ENCODE peak calls at places on chromosomes 6 and 20, in eight cellular contexts. One of them, this sample, is unnamed.

GRCh38 chr6:31586596-31586995 is 519 bp downstream of the LST1 start:
- DNase-seq in cardiac muscle cell: no peak
- DNase-seq in B cell: peak; percentile 68
- DNase-seq in AG09319: no peak
- DNase-seq in activated B cell treated with CpG ODN at 0.5 μM for 24 hours: peak; percentile 38
- DNase-seq in heart left ventricle: no peak
- DNase-seq in HL-60: peak; percentile 97
- DNase-seq in cardiac fibroblast: no peak
- DNase-seq in this sample: peak; percentile 57

GRCh38 chr6:163668061-163668426 is 253.5 kb downstream of the QKI start:
- DNase-seq in cardiac muscle cell: no peak
- DNase-seq in B cell: peak; percentile 55
- DNase-seq in AG09319: no peak
- DNase-seq in activated B cell treated with CpG ODN at 0.5 μM for 24 hours: peak; percentile 43
- DNase-seq in heart left ventricle: no peak
- DNase-seq in HL-60: no peak
- DNase-seq in cardiac fibroblast: no peak
- DNase-seq in this sample: no peak

GRCh38 chr6:112781236-112781635 is 434.1 kb downstream of the RFPL4B start:
- DNase-seq in cardiac muscle cell: peak; percentile 58
- DNase-seq in B cell: no peak
- DNase-seq in AG09319: no peak
- DNase-seq in activated B cell treated with CpG ODN at 0.5 μM for 24 hours: no peak
- DNase-seq in heart left ventricle: no peak
- DNase-seq in HL-60: no peak
- DNase-seq in cardiac fibroblast: peak; percentile 62
- DNase-seq in this sample: no peak

GRCh38 chr6:139030539-139030938 is 2.0 kb downstream of the ABRACL start:
- DNase-seq in cardiac muscle cell: no peak
- DNase-seq in B cell: peak; percentile 76
- DNase-seq in AG09319: no peak
- DNase-seq in activated B cell treated with CpG ODN at 0.5 μM for 24 hours: no peak
- DNase-seq in heart left ventricle: no peak
- DNase-seq in HL-60: peak; percentile 76
- DNase-seq in cardiac fibroblast: no peak
- DNase-seq in this sample: peak; percentile 58

GRCh38 chr6:7562769-7563168 is 21.3 kb downstream of the DSP start:
- DNase-seq in cardiac muscle cell: no peak
- DNase-seq in B cell: no peak
- DNase-seq in AG09319: no peak
- DNase-seq in activated B cell treated with CpG ODN at 0.5 μM for 24 hours: no peak
- DNase-seq in heart left ventricle: no peak
- DNase-seq in HL-60: peak; percentile 77
- DNase-seq in cardiac fibroblast: no peak
- DNase-seq in this sample: no peak

GRCh38 chr6:167966540-167966905 is 30.9 kb upstream of the KIF25 start:
- DNase-seq in cardiac muscle cell: no peak
- DNase-seq in B cell: no peak
- DNase-seq in AG09319: no peak
- DNase-seq in activated B cell treated with CpG ODN at 0.5 μM for 24 hours: no peak
- DNase-seq in heart left ventricle: no peak
- DNase-seq in HL-60: no peak
- DNase-seq in cardiac fibroblast: no peak
- DNase-seq in this sample: no peak

GRCh38 chr20:38302721-38303120 is 1.2 kb upstream of the BPI start:
- DNase-seq in cardiac muscle cell: no peak
- DNase-seq in B cell: no peak
- DNase-seq in AG09319: no peak
- DNase-seq in activated B cell treated with CpG ODN at 0.5 μM for 24 hours: no peak
- DNase-seq in heart left ventricle: no peak
- DNase-seq in HL-60: no peak
- DNase-seq in cardiac fibroblast: no peak
- DNase-seq in this sample: no peak

GRCh38 chr6:95768539-95768938 is 191.2 kb downstream of the MANEA start:
- DNase-seq in cardiac muscle cell: no peak
- DNase-seq in B cell: no peak
- DNase-seq in AG09319: no peak
- DNase-seq in activated B cell treated with CpG ODN at 0.5 μM for 24 hours: no peak
- DNase-seq in heart left ventricle: no peak
- DNase-seq in HL-60: no peak
- DNase-seq in cardiac fibroblast: no peak
- DNase-seq in this sample: no peak

GRCh38 chr6:82996156-82996555 is 69.5 kb downstream of the UBE3D start:
- DNase-seq in cardiac muscle cell: no peak
- DNase-seq in B cell: no peak
- DNase-seq in AG09319: no peak
- DNase-seq in activated B cell treated with CpG ODN at 0.5 μM for 24 hours: no peak
- DNase-seq in heart left ventricle: no peak
- DNase-seq in HL-60: no peak
- DNase-seq in cardiac fibroblast: no peak
- DNase-seq in this sample: no peak

GRCh38 chr20:33992145-33992922 is 1.4 kb upstream of the RALY start:
- DNase-seq in cardiac muscle cell: no peak
- DNase-seq in B cell: no peak
- DNase-seq in AG09319: no peak
- DNase-seq in activated B cell treated with CpG ODN at 0.5 μM for 24 hours: no peak
- DNase-seq in heart left ventricle: no peak
- DNase-seq in HL-60: no peak
- DNase-seq in cardiac fibroblast: no peak
- DNase-seq in this sample: no peak

GRCh38 chr20:42779216-42779615 is 410.5 kb downstream of the PTPRT start:
- DNase-seq in cardiac muscle cell: no peak
- DNase-seq in B cell: no peak
- DNase-seq in AG09319: no peak
- DNase-seq in activated B cell treated with CpG ODN at 0.5 μM for 24 hours: no peak
- DNase-seq in heart left ventricle: no peak
- DNase-seq in HL-60: no peak
- DNase-seq in cardiac fibroblast: no peak
- DNase-seq in this sample: no peak

GRCh38 chr20:325889-326644 is 715 bp downstream of the SOX12 start:
- DNase-seq in cardiac muscle cell: peak; percentile 76
- DNase-seq in B cell: peak; percentile 82
- DNase-seq in AG09319: no peak
- DNase-seq in activated B cell treated with CpG ODN at 0.5 μM for 24 hours: peak; percentile 58
- DNase-seq in heart left ventricle: peak; percentile 83
- DNase-seq in HL-60: peak; percentile 57
- DNase-seq in cardiac fibroblast: peak; percentile 72
- DNase-seq in this sample: peak; percentile 75

GRCh38 chr20:38123021-38123587 is 42.0 kb downstream of the TGM2 start:
- DNase-seq in cardiac muscle cell: peak; percentile 53
- DNase-seq in B cell: no peak
- DNase-seq in AG09319: no peak
- DNase-seq in activated B cell treated with CpG ODN at 0.5 μM for 24 hours: no peak
- DNase-seq in heart left ventricle: no peak
- DNase-seq in HL-60: no peak
- DNase-seq in cardiac fibroblast: peak; percentile 71
- DNase-seq in this sample: no peak

GRCh38 chr6:11824986-11825385 is 46.4 kb upstream of the ADTRP start:
- DNase-seq in cardiac muscle cell: peak; percentile 21
- DNase-seq in B cell: no peak
- DNase-seq in AG09319: no peak
- DNase-seq in activated B cell treated with CpG ODN at 0.5 μM for 24 hours: no peak
- DNase-seq in heart left ventricle: no peak
- DNase-seq in HL-60: no peak
- DNase-seq in cardiac fibroblast: no peak
- DNase-seq in this sample: peak; percentile 35

GRCh38 chr20:43821795-43822194 is 92.9 kb upstream of the TOX2 start:
- DNase-seq in cardiac muscle cell: peak; percentile 41
- DNase-seq in B cell: no peak
- DNase-seq in AG09319: no peak
- DNase-seq in activated B cell treated with CpG ODN at 0.5 μM for 24 hours: no peak
- DNase-seq in heart left ventricle: no peak
- DNase-seq in HL-60: no peak
- DNase-seq in cardiac fibroblast: no peak
- DNase-seq in this sample: peak; percentile 30

GRCh38 chr20:7856756-7857155 is 83.5 kb downstream of the HAO1 start:
- DNase-seq in cardiac muscle cell: peak; percentile 63
- DNase-seq in B cell: no peak
- DNase-seq in AG09319: no peak
- DNase-seq in activated B cell treated with CpG ODN at 0.5 μM for 24 hours: no peak
- DNase-seq in heart left ventricle: no peak
- DNase-seq in HL-60: no peak
- DNase-seq in cardiac fibroblast: peak; percentile 65
- DNase-seq in this sample: no peak

GRCh38 chr20:52190437-52191131 is 995 bp downstream of the ZFP64 start:
- DNase-seq in cardiac muscle cell: peak; percentile 35
- DNase-seq in B cell: peak; percentile 57
- DNase-seq in AG09319: no peak
- DNase-seq in activated B cell treated with CpG ODN at 0.5 μM for 24 hours: peak; percentile 26
- DNase-seq in heart left ventricle: no peak
- DNase-seq in HL-60: peak; percentile 24
- DNase-seq in cardiac fibroblast: peak; percentile 28
- DNase-seq in this sample: peak; percentile 64

GRCh38 chr6:11277275-11278206 is 45.1 kb upstream of the NEDD9 start:
- DNase-seq in cardiac muscle cell: peak; percentile 95
- DNase-seq in B cell: peak; percentile 32
- DNase-seq in AG09319: no peak
- DNase-seq in activated B cell treated with CpG ODN at 0.5 μM for 24 hours: no peak
- DNase-seq in heart left ventricle: no peak
- DNase-seq in HL-60: no peak
- DNase-seq in cardiac fibroblast: peak; percentile 91
- DNase-seq in this sample: peak; percentile 48

GRCh38 chr6:143673638-143674037 is 4.1 kb upstream of the PHACTR2 start:
- DNase-seq in cardiac muscle cell: peak; percentile 55
- DNase-seq in B cell: no peak
- DNase-seq in AG09319: peak; percentile 30
- DNase-seq in activated B cell treated with CpG ODN at 0.5 μM for 24 hours: no peak
- DNase-seq in heart left ventricle: no peak
- DNase-seq in HL-60: no peak
- DNase-seq in cardiac fibroblast: peak; percentile 72
- DNase-seq in this sample: no peak

GRCh38 chr6:71388846-71389543 is 100.4 kb downstream of the OGFRL1 start:
- DNase-seq in cardiac muscle cell: no peak
- DNase-seq in B cell: no peak
- DNase-seq in AG09319: no peak
- DNase-seq in activated B cell treated with CpG ODN at 0.5 μM for 24 hours: no peak
- DNase-seq in heart left ventricle: no peak
- DNase-seq in HL-60: no peak
- DNase-seq in cardiac fibroblast: no peak
- DNase-seq in this sample: no peak

GRCh38 chr20:33551778-33552177 is 61.9 kb downstream of the CBFA2T2 start:
- DNase-seq in cardiac muscle cell: peak; percentile 59
- DNase-seq in B cell: no peak
- DNase-seq in AG09319: no peak
- DNase-seq in activated B cell treated with CpG ODN at 0.5 μM for 24 hours: no peak
- DNase-seq in heart left ventricle: no peak
- DNase-seq in HL-60: no peak
- DNase-seq in cardiac fibroblast: peak; percentile 70
- DNase-seq in this sample: no peak

GRCh38 chr20:62837790-62838458 is 21.1 kb downstream of the COL9A3 start:
- DNase-seq in cardiac muscle cell: no peak
- DNase-seq in B cell: peak; percentile 57
- DNase-seq in AG09319: no peak
- DNase-seq in activated B cell treated with CpG ODN at 0.5 μM for 24 hours: peak; percentile 50
- DNase-seq in heart left ventricle: peak; percentile 64
- DNase-seq in HL-60: peak; percentile 96
- DNase-seq in cardiac fibroblast: no peak
- DNase-seq in this sample: no peak
- TF ChIP-seq CTCF in cardiac muscle cell: no peak
- TF ChIP-seq CTCF in B cell: no peak
- TF ChIP-seq CTCF in AG09319: no peak
- TF ChIP-seq CTCF in activated B cell treated with CpG ODN at 0.5 μM for 24 hours: no peak
- TF ChIP-seq CTCF in heart left ventricle: no peak
- TF ChIP-seq CTCF in HL-60: no peak
- TF ChIP-seq CTCF in cardiac fibroblast: no peak
- TF ChIP-seq CTCF in this sample: no peak

GRCh38 chr20:13571662-13572061 is 67.1 kb downstream of the TASP1 start:
- DNase-seq in cardiac muscle cell: no peak
- DNase-seq in B cell: no peak
- DNase-seq in AG09319: no peak
- DNase-seq in activated B cell treated with CpG ODN at 0.5 μM for 24 hours: no peak
- DNase-seq in heart left ventricle: no peak
- DNase-seq in HL-60: no peak
- DNase-seq in cardiac fibroblast: no peak
- DNase-seq in this sample: no peak
- TF ChIP-seq CTCF in cardiac muscle cell: no peak
- TF ChIP-seq CTCF in B cell: no peak
- TF ChIP-seq CTCF in AG09319: no peak
- TF ChIP-seq CTCF in activated B cell treated with CpG ODN at 0.5 μM for 24 hours: no peak
- TF ChIP-seq CTCF in heart left ventricle: no peak
- TF ChIP-seq CTCF in HL-60: no peak
- TF ChIP-seq CTCF in cardiac fibroblast: no peak
- TF ChIP-seq CTCF in this sample: no peak

GRCh38 chr6:63514488-63515173 is 57.6 kb upstream of the LOC128125822 start:
- DNase-seq in cardiac muscle cell: no peak
- DNase-seq in B cell: no peak
- DNase-seq in AG09319: no peak
- DNase-seq in activated B cell treated with CpG ODN at 0.5 μM for 24 hours: no peak
- DNase-seq in heart left ventricle: no peak
- DNase-seq in HL-60: no peak
- DNase-seq in cardiac fibroblast: no peak
- DNase-seq in this sample: no peak
- TF ChIP-seq CTCF in cardiac muscle cell: no peak
- TF ChIP-seq CTCF in B cell: no peak
- TF ChIP-seq CTCF in AG09319: no peak
- TF ChIP-seq CTCF in activated B cell treated with CpG ODN at 0.5 μM for 24 hours: no peak
- TF ChIP-seq CTCF in heart left ventricle: no peak
- TF ChIP-seq CTCF in HL-60: no peak
- TF ChIP-seq CTCF in cardiac fibroblast: no peak
- TF ChIP-seq CTCF in this sample: no peak

GRCh38 chr6:17038316-17038715 is 63.5 kb upstream of the STMND1 start:
- DNase-seq in cardiac muscle cell: peak; percentile 74
- DNase-seq in B cell: no peak
- DNase-seq in AG09319: no peak
- DNase-seq in activated B cell treated with CpG ODN at 0.5 μM for 24 hours: no peak
- DNase-seq in heart left ventricle: no peak
- DNase-seq in HL-60: no peak
- DNase-seq in cardiac fibroblast: peak; percentile 53
- DNase-seq in this sample: no peak

GRCh38 chr6:17042422-17043147 is 59.3 kb upstream of the STMND1 start:
- DNase-seq in cardiac muscle cell: peak; percentile 66
- DNase-seq in B cell: no peak
- DNase-seq in AG09319: no peak
- DNase-seq in activated B cell treated with CpG ODN at 0.5 μM for 24 hours: no peak
- DNase-seq in heart left ventricle: no peak
- DNase-seq in HL-60: no peak
- DNase-seq in cardiac fibroblast: peak; percentile 66
- DNase-seq in this sample: no peak

GRCh38 chr6:17045581-17046322 is 56.1 kb upstream of the STMND1 start:
- DNase-seq in cardiac muscle cell: peak; percentile 54
- DNase-seq in B cell: no peak
- DNase-seq in AG09319: no peak
- DNase-seq in activated B cell treated with CpG ODN at 0.5 μM for 24 hours: no peak
- DNase-seq in heart left ventricle: no peak
- DNase-seq in HL-60: no peak
- DNase-seq in cardiac fibroblast: peak; percentile 54
- DNase-seq in this sample: no peak

GRCh38 chr6:17039266-17039665 is 62.6 kb upstream of the STMND1 start:
- DNase-seq in cardiac muscle cell: peak; percentile 49
- DNase-seq in B cell: no peak
- DNase-seq in AG09319: no peak
- DNase-seq in activated B cell treated with CpG ODN at 0.5 μM for 24 hours: no peak
- DNase-seq in heart left ventricle: no peak
- DNase-seq in HL-60: no peak
- DNase-seq in cardiac fibroblast: peak; percentile 20
- DNase-seq in this sample: no peak

DNA sequence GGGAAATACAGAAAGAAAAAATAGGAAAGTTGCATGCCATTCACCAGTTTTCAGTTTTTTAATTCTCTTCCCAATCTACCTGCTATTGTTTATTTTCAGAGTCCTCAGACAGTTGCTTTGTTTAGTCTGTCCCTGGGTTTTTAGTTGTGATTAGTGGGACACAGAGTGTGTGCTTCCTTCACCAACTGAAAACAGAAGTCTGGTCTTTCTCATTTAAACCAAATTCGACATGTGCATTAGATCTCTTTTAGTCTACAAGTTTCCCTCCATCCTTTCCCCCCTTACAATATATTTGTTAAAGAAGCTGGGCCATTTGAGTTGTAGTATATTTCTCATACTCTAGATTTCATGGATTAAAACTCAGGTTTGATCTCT is 58.7 kb upstream of the STMND1 start:
- DNase-seq in cardiac muscle cell: no peak
- DNase-seq in B cell: no peak
- DNase-seq in AG09319: no peak
- DNase-seq in activated B cell treated with CpG ODN at 0.5 μM for 24 hours: no peak
- DNase-seq in heart left ventricle: no peak
- DNase-seq in HL-60: no peak
- DNase-seq in cardiac fibroblast: no peak
- DNase-seq in this sample: no peak
- TF ChIP-seq CTCF in cardiac muscle cell: no peak
- TF ChIP-seq CTCF in B cell: no peak
- TF ChIP-seq CTCF in AG09319: no peak
- TF ChIP-seq CTCF in activated B cell treated with CpG ODN at 0.5 μM for 24 hours: no peak
- TF ChIP-seq CTCF in heart left ventricle: no peak
- TF ChIP-seq CTCF in HL-60: no peak
- TF ChIP-seq CTCF in cardiac fibroblast: no peak
- TF ChIP-seq CTCF in this sample: no peak